ENCODE peak calls at places on chromosomes 5 and 9, in seven cellular contexts. A is trophoblast cell, J is transverse colon, F is Peyer's patch, Y is left ventricle myocardium inferior, X is psoas muscle, C is keratinocyte. N is an unnamed sample.

GRCh38 chr9:127871531-127871930 is 5.9 kb downstream of the AK1 start:
- DNase-seq in Y (no peak), C (no peak), J (no peak), A (no peak), F (no peak), X (no peak), N (no peak)

GRCh38 chr5:62431735-62432617 is 19.4 kb downstream of the IPO11 start:
- DNase-seq in X (no peak), C (no peak), J (peak; percentile 14), F (no peak), A (no peak), Y (no peak), N (no peak)

GRCh38 chr5:14178671-14179211 is 35.6 kb downstream of the TRIO start:
- DNase-seq in J (no peak), C (no peak), Y (no peak), A (no peak), X (no peak), F (no peak), N (no peak)

GRCh38 chr9:86705474-86705873 is 241.8 kb downstream of the GAS1 start:
- DNase-seq in F (no peak), C (no peak), X (no peak), A (no peak), J (no peak), Y (no peak), N (no peak)

GRCh38 chr5:137629646-137630045 is 106.2 kb downstream of the KLHL3 start:
- DNase-seq in C (peak; percentile 26), J (no peak), Y (no peak), A (peak; percentile 16), X (no peak), F (no peak), N (no peak)

GRCh38 chr5:179385892-179386291 is 40.6 kb upstream of the ADAMTS2 start:
- DNase-seq in Y (no peak), J (no peak), F (no peak), X (no peak), C (no peak), A (no peak), N (no peak)

GRCh38 chr5:6674421-6674820 is 38.8 kb upstream of the TENT4A start:
- DNase-seq in F (no peak), X (no peak), J (no peak), Y (no peak), C (no peak), A (no peak), N (no peak)

GRCh38 chr5:65925601-65926275 is 637 bp upstream of the ERBIN start:
- DNase-seq in Y (peak; percentile 85), X (peak; percentile 87), C (peak; percentile 15), A (peak; percentile 81), F (peak; percentile 78), J (peak; percentile 85), N (peak; percentile 93)

GRCh38 chr5:99061711-99062110 is 132.9 kb upstream of the CHD1 start:
- DNase-seq in F (no peak), J (no peak), A (peak; percentile 63), Y (no peak), C (peak; percentile 36), X (no peak), N (no peak)

GRCh38 chr5:159550951-159551350 is 220.7 kb upstream of the IL12B start:
- DNase-seq in J (no peak), A (peak; percentile 61), X (no peak), F (no peak), Y (no peak), C (no peak), N (no peak)

GRCh38 chr5:172364773-172365172 is 81.2 kb upstream of the UBTD2 start:
- DNase-seq in Y (no peak), F (no peak), J (no peak), X (no peak), A (no peak), C (no peak), N (no peak)

GRCh38 chr5:133841831-133842750 is 126.3 kb downstream of the C5orf15 start:
- DNase-seq in A (no peak), Y (no peak), F (no peak), C (no peak), X (no peak), J (no peak), N (no peak)

GRCh38 chr9:13863112-13863511 is 450.8 kb downstream of the NFIB start:
- DNase-seq in X (peak; percentile 46), C (no peak), Y (peak; percentile 69), F (no peak), J (peak; percentile 8), A (no peak), N (peak; percentile 58)

GRCh38 chr9:2725929-2726328 is 8.6 kb downstream of the KCNV2 start:
- DNase-seq in A (no peak), J (no peak), F (no peak), Y (no peak), X (no peak), C (no peak), N (no peak)

GRCh38 chr9:92947268-92948031 is at the start of gene FGD3:
- DNase-seq in A (no peak), F (no peak), C (no peak), J (no peak), Y (no peak), X (no peak), N (no peak)

GRCh38 chr5:137146402-137146889 is 352.7 kb downstream of the SPOCK1 start:
- DNase-seq in J (no peak), Y (no peak), X (peak; percentile 44), F (no peak), C (peak; percentile 95), A (peak; percentile 49), N (peak; percentile 43)

GRCh38 chr5:116944171-116944570 is 369.5 kb upstream of the SEMA6A start:
- DNase-seq in J (peak; percentile 19), X (no peak), A (peak; percentile 95), F (no peak), Y (no peak), C (no peak), N (no peak)

GRCh38 chr9:78234810-78235209 is 1.1 kb upstream of the CEP78 start:
- DNase-seq in F (no peak), J (no peak), A (peak; percentile 51), X (no peak), C (no peak), Y (no peak), N (no peak)

GRCh38 chr5:108168915-108169314 is 213.0 kb downstream of the FBXL17 start:
- DNase-seq in F (no peak), J (no peak), Y (no peak), C (no peak), X (no peak), A (no peak), N (no peak)

GRCh38 chr9:124214596-124215550 is 42.9 kb upstream of the NEK6 start:
- DNase-seq in A (no peak), J (no peak), F (peak; percentile 15), C (no peak), X (no peak), Y (no peak), N (no peak)

GRCh38 chr9:16267336-16268036 is 603.0 kb downstream of the BNC2 start:
- DNase-seq in X (no peak), A (no peak), C (no peak), F (no peak), Y (no peak), J (no peak), N (no peak)

GRCh38 chr5:9622891-9623547 is 7.1 kb downstream of the TAS2R1 start:
- DNase-seq in F (no peak), A (no peak), Y (no peak), J (no peak), X (no peak), C (no peak), N (no peak)

GRCh38 chr5:148791334-148791667 is 35.1 kb upstream of the ADRB2 start:
- DNase-seq in F (no peak), J (no peak), C (peak; percentile 77), A (no peak), X (no peak), Y (no peak), N (no peak)

GRCh38 chr9:99051851-99052250 is 53.1 kb upstream of the TGFBR1 start:
- DNase-seq in A (no peak), Y (no peak), X (no peak), J (no peak), F (no peak), C (no peak), N (no peak)

GRCh38 chr9:37197158-37198033 is 77.0 kb downstream of the ZCCHC7 start:
- DNase-seq in Y (no peak), F (peak; percentile 63), A (no peak), X (no peak), J (no peak), C (no peak), N (no peak)

GRCh38 chr5:93886098-93886806 is 144.9 kb upstream of the POU5F2 start:
- DNase-seq in F (no peak), A (no peak), X (no peak), C (no peak), J (no peak), Y (no peak), N (no peak)

GRCh38 chr9:7140401-7140800 is 382.6 kb downstream of the KDM4C start:
- DNase-seq in J (no peak), A (peak; percentile 85), Y (no peak), F (no peak), C (no peak), X (no peak), N (no peak)

GRCh38 chr9:107336718-107337360 is 53.8 kb downstream of the RAD23B start:
- DNase-seq in J (no peak), Y (no peak), C (peak; percentile 45), X (peak; percentile 34), F (no peak), A (no peak), N (no peak)

GRCh38 chr5:2749514-2750025 is 1.9 kb downstream of the IRX2 start:
- DNase-seq in X (no peak), C (no peak), Y (no peak), J (no peak), A (no peak), F (no peak), N (no peak)
- H3K4me3 ChIP-seq in X (no peak overlapping the region), C (peak overlapping the region; percentile 76), Y (peak overlapping the region; percentile 59), J (no peak overlapping the region), A (no peak overlapping the region), F (no peak overlapping the region), N (no peak overlapping the region)

DNA sequence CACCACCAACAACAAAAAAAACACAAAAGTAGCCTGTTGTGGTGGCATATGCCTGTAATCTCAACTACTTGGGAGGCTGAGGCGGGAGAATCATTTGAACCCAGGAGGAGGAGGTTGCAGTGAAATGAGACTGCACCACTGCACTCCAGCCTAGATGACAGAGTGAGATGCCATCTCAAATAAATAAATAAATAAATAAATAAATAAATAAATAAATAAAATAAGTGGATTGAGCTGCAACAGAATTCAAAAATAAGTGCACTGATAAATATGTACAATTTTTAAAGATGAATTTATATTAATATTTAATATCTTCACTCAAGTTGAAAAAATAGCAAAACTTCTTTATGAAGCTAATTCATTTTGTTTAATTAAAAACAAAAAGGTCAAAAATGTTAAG is 259.6 kb downstream of the IRX2 start:
- DNase-seq in C (no peak), F (no peak), X (no peak), Y (no peak), A (no peak), J (no peak), N (no peak)
- H3K9me3 ChIP-seq in C (no peaks in the 10 kb centered on the region), F (no peaks in the 10 kb centered on the region), X (no peaks in the 10 kb centered on the region), Y (no peaks in the 10 kb centered on the region), A (peaks cover 16% of the 10 kb centered on the region), J (no peaks in the 10 kb centered on the region), N (peaks cover 2% of the 10 kb centered on the region)

GRCh38 chr5:180673371-180674252 is 24.2 kb upstream of the FLT4 start:
- DNase-seq in A (peak; percentile 30), X (no peak), C (no peak), Y (no peak), F (no peak), J (no peak), N (no peak)
- H3K4me3 ChIP-seq in A (no peak overlapping the region), X (no peak overlapping the region), C (no peak overlapping the region), Y (peak overlapping the region; percentile 30), F (no peak overlapping the region), J (no peak overlapping the region), N (no peak overlapping the region)

GRCh38 chr5:125073090-125073489 is 326.7 kb upstream of the ZNF608 start:
- DNase-seq in F (no peak), Y (no peak), A (no peak), X (no peak), J (no peak), C (no peak), N (no peak)
- H3K9me3 ChIP-seq in F (peaks cover 8% of the 10 kb centered on the region), Y (peaks cover 37% of the 10 kb centered on the region), A (no peaks in the 10 kb centered on the region), X (peaks cover 12% of the 10 kb centered on the region), J (peaks cover 17% of the 10 kb centered on the region), C (no peaks in the 10 kb centered on the region), N (peaks cover 1% of the 10 kb centered on the region)